ENCODE peak calls at places on chromosome 5, in four cellular contexts. S is H1, V is H9, N is mesendoderm. B is an unnamed sample.

GRCh38 chr5:86757824-86758223 is 140.1 kb downstream of the COX7C start:
- DNase-seq in S (no peak), V (no peak), N (no peak), B (peak)

GRCh38 chr5:138603521-138603920 is 28.3 kb upstream of the HSPA9 start:
- DNase-seq in S (no peak), V (no peak), N (no peak), B (peak)

GRCh38 chr5:19837536-19838179 is 150.3 kb downstream of the CDH18 start:
- DNase-seq in S (no peak), V (no peak), N (no peak), B (peak)

GRCh38 chr5:154511984-154512383 is 34.0 kb upstream of the HAND1 start:
- DNase-seq in S (no peak), V (no peak), N (peak), B (no peak)

GRCh38 chr5:58255970-58256369 is 203.9 kb downstream of the PLK2 start:
- DNase-seq in S (no peak), V (no peak), N (no peak), B (no peak)

GRCh38 chr5:146745937-146746577 is 132.5 kb downstream of the PPP2R2B start:
- DNase-seq in S (no peak), V (no peak), N (no peak), B (no peak)

GRCh38 chr5:158565017-158565789 is 534.5 kb downstream of the EBF1 start:
- DNase-seq in S (no peak), V (no peak), N (no peak), B (no peak)

GRCh38 chr5:176693477-176693851 is 46.2 kb downstream of the TSPAN17 start:
- DNase-seq in S (no peak), V (no peak), N (no peak), B (no peak)

GRCh38 chr5:125181955-125182354 is 435.5 kb upstream of the ZNF608 start:
- DNase-seq in S (no peak), V (no peak), N (no peak), B (no peak)

GRCh38 chr5:6505415-6505763 is 56.7 kb downstream of the UBE2QL1 start:
- DNase-seq in S (no peak), V (no peak), N (no peak), B (no peak)

GRCh38 chr5:159504106-159504856 is 174.0 kb upstream of the IL12B start:
- DNase-seq in S (no peak), V (no peak), N (no peak), B (peak)

GRCh38 chr5:119340597-119341218 is 15.1 kb upstream of the TNFAIP8 start:
- DNase-seq in S (no peak), V (no peak), N (no peak), B (no peak)

GRCh38 chr5:120139039-120139438 is 325.1 kb upstream of the PRR16 start:
- DNase-seq in S (no peak), V (no peak), N (no peak), B (peak)

GRCh38 chr5:131496400-131496713 is 138.7 kb downstream of the RAPGEF6 start:
- DNase-seq in S (no peak), V (no peak), N (no peak), B (no peak)

GRCh38 chr5:178388381-178389030 is 155.9 kb upstream of the PHYKPL start:
- DNase-seq in S (no peak), V (peak), N (peak), B (peak)

GRCh38 chr5:140298183-140298601 is 4.7 kb downstream of the PFDN1 start:
- DNase-seq in S (no peak), V (no peak), N (peak), B (peak)

GRCh38 chr5:111689576-111689975 is 67.4 kb downstream of the NREP start:
- DNase-seq in S (no peak), V (no peak), N (no peak), B (no peak)

GRCh38 chr5:141903261-141903660 is 20.4 kb upstream of the DELE1 start:
- DNase-seq in S (no peak), V (no peak), N (no peak), B (no peak)

GRCh38 chr5:179668404-179668803 is 12.4 kb downstream of the CBY3 start:
- DNase-seq in S (peak), V (peak), N (peak), B (peak)

GRCh38 chr5:87268126-87268969 is 665 bp downstream of the RASA1 start:
- DNase-seq in S (peak), V (peak), N (peak), B (peak)

GRCh38 chr5:174378116-174378874 is 332.8 kb downstream of the NSG2 start:
- DNase-seq in S (no peak), V (no peak), N (no peak), B (no peak)

GRCh38 chr5:139180850-139181785 is 17.1 kb downstream of the SIL1 start:
- DNase-seq in S (no peak), V (no peak), N (no peak), B (no peak)

GRCh38 chr5:40441733-40442132 is 238.0 kb upstream of the PTGER4 start:
- DNase-seq in S (no peak), V (no peak), N (no peak), B (no peak)

GRCh38 chr5:68883441-68883840 is 210.4 kb upstream of the SLC30A5 start:
- DNase-seq in S (no peak), V (peak), N (peak), B (no peak)

GRCh38 chr5:53071298-53071697 is 38.3 kb downstream of the MOCS2 start:
- DNase-seq in S (no peak), V (no peak), N (no peak), B (no peak)

GRCh38 chr5:22372826-22373660 is 480.1 kb downstream of the CDH12 start:
- DNase-seq in S (no peak), V (no peak), N (no peak), B (no peak)

GRCh38 chr5:29005386-29005785 is 1967.0 kb upstream of the CDH9 start:
- DNase-seq in S (no peak), V (no peak), N (peak), B (no peak)

GRCh38 chr5:57488308-57488955 is 5.8 kb upstream of the ACTBL2 start:
- DNase-seq in S (no peak), V (no peak), N (peak), B (peak)

GRCh38 chr5:74895906-74896305 is 29.7 kb upstream of the FAM169A start:
- DNase-seq in S (no peak), V (no peak), N (no peak), B (peak)

GRCh38 chr5:159099049-159099760 is 511 bp downstream of the EBF1 start:
- DNase-seq in S (peak), V (peak), N (peak), B (peak)

GRCh38 chr5:90707698-90708097 is 149.1 kb downstream of the ADGRV1 start:
- DNase-seq in S (no peak), V (no peak), N (no peak), B (no peak)

GRCh38 chr5:38453506-38453905 is 102.9 kb downstream of the LIFR start:
- DNase-seq in S (no peak), V (no peak), N (no peak), B (no peak)

GRCh38 chr5:159061186-159061796 is 38.4 kb downstream of the EBF1 start:
- DNase-seq in S (no peak), V (no peak), N (peak), B (peak)

GRCh38 chr5:55708732-55709131 is 3.4 kb downstream of the SLC38A9 start:
- DNase-seq in S (no peak), V (no peak), N (no peak), B (peak)

GRCh38 chr5:51194626-51195025 is 188.6 kb upstream of the ISL1 start:
- DNase-seq in S (no peak), V (no peak), N (no peak), B (no peak)

GRCh38 chr5:78760411-78761169 is 112.0 kb upstream of the LHFPL2 start:
- DNase-seq in S (no peak), V (no peak), N (peak), B (no peak)

GRCh38 chr5:59062986-59063683 is 480.3 kb downstream of the RAB3C start:
- DNase-seq in S (no peak), V (no peak), N (no peak), B (no peak)

GRCh38 chr5:26669523-26669922 is 368.9 kb downstream of the CDH9 start:
- DNase-seq in S (no peak), V (no peak), N (no peak), B (no peak)
- H3K56ac ChIP-seq in S (no peak), V (no peak), N (no peak), B (no peak)

GRCh38 chr5:123844873-123845272 is 332.9 kb downstream of the CSNK1G3 start:
- DNase-seq in S (no peak), V (no peak), N (peak), B (peak)
- H3K56ac ChIP-seq in S (no peak), V (no peak), N (no peak), B (no peak)

DNA sequence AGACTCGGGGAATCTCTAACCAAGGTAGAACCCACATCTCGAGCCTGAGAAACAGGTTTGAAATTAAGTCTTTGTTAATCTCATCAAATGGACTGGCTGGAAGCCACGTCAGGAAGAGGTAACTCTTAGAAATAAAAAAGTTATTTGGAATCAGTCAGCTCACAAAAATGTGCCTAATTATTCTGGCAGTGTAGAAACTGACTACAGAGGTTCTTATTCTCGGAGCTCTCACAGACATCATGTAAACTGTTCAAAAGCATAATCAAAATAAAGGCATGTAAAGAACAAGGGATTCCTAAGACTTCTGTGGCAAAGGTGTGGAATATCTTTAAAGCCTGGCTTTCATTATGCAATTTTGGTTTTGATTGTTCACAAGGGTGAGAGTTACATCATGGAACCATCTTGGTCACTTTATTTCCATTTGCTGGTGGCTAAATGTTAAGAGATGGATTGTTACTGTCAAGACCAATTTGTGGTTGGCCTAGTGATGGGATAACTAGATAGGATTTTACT is 85.1 kb downstream of the OTULIN start:
- DNase-seq in S (no peak), V (no peak), N (no peak), B (peak)
- H3K56ac ChIP-seq in S (no peak), V (no peak), N (no peak), B (no peak)

GRCh38 chr5:126915496-126915895 is 114.9 kb downstream of the MARCHF3 start:
- DNase-seq in S (no peak), V (no peak), N (no peak), B (no peak)

GRCh38 chr5:126917918-126918623 is 112.3 kb downstream of the MARCHF3 start:
- DNase-seq in S (no peak), V (peak), N (peak), B (peak)

GRCh38 chr5:126913316-126913715 is 117.0 kb downstream of the MARCHF3 start:
- DNase-seq in S (no peak), V (no peak), N (no peak), B (no peak)

GRCh38 chr5:126912607-126913006 is 117.8 kb downstream of the MARCHF3 start:
- DNase-seq in S (no peak), V (no peak), N (no peak), B (peak)

DNA sequence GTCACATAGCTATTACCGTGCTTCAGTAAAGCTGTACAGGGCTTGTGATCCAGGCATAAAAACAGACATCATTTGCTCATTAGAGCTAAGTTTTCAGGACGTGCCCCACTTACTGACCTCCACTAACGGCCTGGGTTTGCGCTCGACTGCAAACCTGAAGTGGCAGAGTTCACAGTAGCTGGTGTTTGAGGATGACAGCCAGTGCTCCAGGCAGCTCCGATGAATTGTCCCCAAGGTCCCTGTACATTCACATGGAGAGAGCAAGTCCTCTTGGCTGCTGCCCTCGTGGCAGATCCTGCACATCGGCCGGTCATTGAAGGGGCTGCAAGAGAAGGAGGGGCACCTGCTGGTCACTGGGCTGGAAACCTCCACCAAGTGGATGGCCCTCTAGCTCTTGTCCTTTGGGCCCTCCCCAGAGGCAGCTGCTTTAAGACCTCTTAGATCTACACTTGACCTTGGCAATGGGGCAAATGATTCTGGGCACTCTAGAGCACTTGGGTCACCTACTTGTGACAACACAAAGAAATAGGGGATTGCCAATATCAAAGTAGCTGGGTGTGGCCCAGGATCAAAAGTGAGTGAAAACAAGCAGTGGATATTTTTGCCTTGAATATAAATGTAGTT is 115.4 kb downstream of the MARCHF3 start:
- DNase-seq in S (no peak), V (no peak), N (no peak), B (no peak)
- H3K56ac ChIP-seq in S (no peak), V (no peak), N (no peak), B (no peak)

DNA sequence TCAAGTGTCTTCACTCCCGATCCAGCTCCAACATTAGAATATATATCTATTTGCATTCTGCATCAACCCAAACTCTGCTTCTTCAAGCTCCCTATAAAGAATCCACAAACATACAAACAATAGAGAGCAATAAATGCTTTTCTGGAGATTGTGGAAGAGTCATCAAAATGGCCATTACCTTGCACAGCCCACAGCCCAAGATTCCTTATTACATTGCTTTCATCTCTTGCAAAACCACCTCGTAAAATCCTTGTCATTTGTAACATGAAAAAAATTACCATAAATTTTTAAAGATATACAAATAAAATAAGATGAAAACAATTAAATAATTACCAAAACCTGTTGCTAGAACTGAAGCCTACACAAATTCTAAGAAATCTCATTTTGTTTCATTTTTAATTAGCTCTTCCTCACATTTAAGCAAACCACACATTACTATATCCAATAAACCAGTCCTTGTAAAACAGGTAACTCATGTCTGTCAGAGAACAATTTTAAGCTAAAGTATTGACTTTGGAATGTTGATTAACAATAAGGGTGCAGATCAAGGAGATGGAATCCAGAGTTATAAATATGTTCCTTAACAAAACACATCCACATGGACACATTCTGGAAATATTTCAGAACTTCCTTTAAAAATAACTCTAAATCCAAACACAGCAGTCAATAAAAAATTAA is 7.2 kb downstream of the SPINK9 start:
- DNase-seq in S (no peak), V (no peak), N (no peak), B (no peak)
- H3K56ac ChIP-seq in S (no peak), V (no peak), N (no peak), B (no peak)

GRCh38 chr5:1923766-1924165 is 41.0 kb upstream of the IRX4 start:
- DNase-seq in S (no peak), V (no peak), N (no peak), B (no peak)

GRCh38 chr5:1923341-1923740 is 40.6 kb upstream of the IRX4 start:
- DNase-seq in S (no peak), V (no peak), N (no peak), B (no peak)

GRCh38 chr5:1919209-1919566 is 36.5 kb upstream of the IRX4 start:
- DNase-seq in S (no peak), V (no peak), N (peak), B (no peak)

GRCh38 chr5:1919750-1920149 is 37.0 kb upstream of the IRX4 start:
- DNase-seq in S (no peak), V (no peak), N (no peak), B (no peak)

DNA sequence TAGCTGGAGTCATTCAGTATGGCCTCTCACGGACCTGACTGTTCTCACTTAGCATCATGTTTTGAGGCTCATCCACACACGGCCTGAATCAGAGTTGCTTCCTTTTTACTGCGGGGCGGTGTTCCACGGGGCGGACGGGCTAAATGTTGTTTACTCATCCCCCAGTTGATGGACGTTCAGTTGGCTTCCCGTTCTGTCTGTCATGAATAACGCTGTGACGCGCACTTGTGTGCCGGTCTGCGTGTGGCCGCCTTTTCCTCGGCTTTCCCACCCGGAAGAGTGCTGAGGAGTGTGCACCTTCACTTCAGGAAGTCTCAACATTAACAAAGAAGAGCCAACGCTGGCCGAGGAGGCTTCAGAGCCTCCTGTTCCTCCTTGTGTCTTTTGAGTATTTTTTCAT is 39.0 kb upstream of the IRX4 start:
- DNase-seq in S (no peak), V (no peak), N (no peak), B (no peak)
- H3K56ac ChIP-seq in S (no peak), V (no peak), N (no peak), B (no peak)

GRCh38 chr5:36459191-36460135 is 146.9 kb upstream of the SLC1A3 start:
- DNase-seq in S (no peak), V (peak), N (peak), B (no peak)

GRCh38 chr5:36462295-36463021 is 143.9 kb upstream of the SLC1A3 start:
- DNase-seq in S (no peak), V (no peak), N (no peak), B (no peak)

GRCh38 chr5:36457511-36458260 is 148.7 kb upstream of the SLC1A3 start:
- DNase-seq in S (no peak), V (no peak), N (no peak), B (no peak)

GRCh38 chr5:36458746-36459145 is 147.7 kb upstream of the SLC1A3 start:
- DNase-seq in S (no peak), V (no peak), N (no peak), B (no peak)
- H3K56ac ChIP-seq in S (no peak), V (no peak), N (no peak), B (no peak)

B was measured in IMR-90.